ENCODE peak calls at places on chromosomes 2 and 18, in nine cellular contexts. G is C1 segment of cervical spinal cord, H is NCI-H2171, J is omental fat pad, B is foreskin fibroblast, L is AG08396, A is A549, U is EL, D is astrocyte of the hippocampus. X is an unnamed sample.
A peak's percentile ranks its signal among the peaks of the same experiment; 100 is the strongest.

GRCh38 chr2:44016282-44016681 is 20.5 kb upstream of the LRPPRC start:
- DNase-seq in H (no peak), G (no peak), J (no peak), B (peak; percentile 73), U (peak; percentile 41), D (peak; percentile 82), L (peak; percentile 45), A (no peak), X (no peak)

GRCh38 chr2:173230181-173230580 is 124.5 kb upstream of the CDCA7 start:
- DNase-seq in U (no peak), J (no peak), H (no peak), A (no peak), B (no peak), L (no peak), D (no peak), G (no peak), X (no peak)

GRCh38 chr18:23049698-23050373 is 85.4 kb upstream of the CABLES1 start:
- DNase-seq in B (no peak), L (no peak), A (no peak), U (peak; percentile 22), J (no peak), G (no peak), D (no peak), H (no peak), X (no peak)

GRCh38 chr2:86482034-86482433 is 40.9 kb downstream of the KDM3A start:
- DNase-seq in J (no peak), U (no peak), H (no peak), A (no peak), D (peak; percentile 26), G (no peak), B (no peak), L (no peak), X (no peak)

GRCh38 chr2:195363496-195363895 is 293.5 kb upstream of the SLC39A10 start:
- DNase-seq in H (no peak), B (peak; percentile 44), G (no peak), U (peak; percentile 56), L (peak; percentile 25), A (no peak), J (no peak), D (peak; percentile 70), X (no peak)

GRCh38 chr2:182014284-182014683 is 28.6 kb downstream of the PPP1R1C start:
- DNase-seq in H (no peak), G (no peak), L (no peak), J (no peak), A (no peak), D (no peak), U (no peak), B (no peak), X (no peak)

GRCh38 chr2:240598311-240598911 is 11.9 kb downstream of the CAPN10 start:
- DNase-seq in A (no peak), G (no peak), L (no peak), D (no peak), J (no peak), H (no peak), U (no peak), B (no peak), X (no peak)

GRCh38 chr2:47097563-47097962 is 57.5 kb downstream of the STPG4 start:
- DNase-seq in B (no peak), J (no peak), A (no peak), H (no peak), G (no peak), L (no peak), U (no peak), D (no peak), X (no peak)

GRCh38 chr2:29579495-29580178 is 341.7 kb downstream of the ALK start:
- DNase-seq in L (no peak), A (no peak), U (no peak), B (peak; percentile 9), G (no peak), H (no peak), D (peak; percentile 38), J (no peak), X (no peak)

GRCh38 chr2:29218550-29219125 is 103.4 kb downstream of the CLIP4 start:
- DNase-seq in J (no peak), D (no peak), G (no peak), H (no peak), B (no peak), L (no peak), A (no peak), U (no peak), X (no peak)

GRCh38 chr18:54329787-54330186 is 27.9 kb downstream of the STARD6 start:
- DNase-seq in L (no peak), G (no peak), H (no peak), A (no peak), J (no peak), B (no peak), D (no peak), U (no peak), X (no peak)

GRCh38 chr2:99593692-99594427 is 104.0 kb upstream of the REV1 start:
- DNase-seq in L (no peak), B (no peak), G (no peak), A (no peak), H (no peak), U (no peak), D (no peak), J (no peak), X (no peak)

X was measured in NCI-H1694 treated with DMSO at 0.1 percent for 48 hours.